ENCODE peak calls at places on chromosomes 6 and 20, in nine cellular contexts. S is GM12865, G is mucosa of descending colon, A is upper lobe of left lung, Z is coronary artery, O is suprapubic skin, F is neural progenitor cell, Y is A549, J is brain microvascular endothelial cell. M is an unnamed sample.

GRCh38 chr20:34916774-34917354 is 38.7 kb downstream of the GSS start:
- DNase-seq in S (no peak), G (no peak), A (no peak), Z (no peak), O (no peak), F (no peak), Y (no peak), J (no peak), M (no peak)

GRCh38 chr6:7532821-7533220 is 8.7 kb upstream of the DSP start:
- DNase-seq in S (no peak), G (no peak), A (no peak), Z (no peak), O (no peak), F (peak), Y (no peak), J (no peak), M (no peak)

GRCh38 chr20:12152996-12153395 is 235.3 kb downstream of the BTBD3 start:
- DNase-seq in S (no peak), G (no peak), A (no peak), Z (no peak), O (no peak), F (no peak), Y (no peak), J (no peak), M (no peak)

GRCh38 chr6:346389-347030 is 45.0 kb upstream of the IRF4 start:
- DNase-seq in S (no peak), G (no peak), A (no peak), Z (no peak), O (no peak), F (no peak), Y (no peak), J (peak), M (peak)

GRCh38 chr6:99790679-99791078 is 184.0 kb downstream of the PRDM13 start:
- DNase-seq in S (no peak), G (no peak), A (no peak), Z (no peak), O (no peak), F (no peak), Y (no peak), J (no peak), M (no peak)

GRCh38 chr6:135521431-135521830 is 23.9 kb upstream of the AHI1 start:
- DNase-seq in S (no peak), G (no peak), A (no peak), Z (no peak), O (no peak), F (no peak), Y (no peak), J (peak), M (no peak)

GRCh38 chr6:140879861-140880260 is 1252.9 kb upstream of the GJE1 start:
- DNase-seq in S (no peak), G (no peak), A (no peak), Z (no peak), O (no peak), F (no peak), Y (peak), J (no peak), M (no peak)

GRCh38 chr6:113120577-113121285 is 736.4 kb upstream of the MARCKS start:
- DNase-seq in S (peak), G (no peak), A (no peak), Z (no peak), O (no peak), F (peak), Y (peak), J (peak), M (peak)

GRCh38 chr20:39800548-39800947 is 838.4 kb downstream of the DHX35 start:
- DNase-seq in S (peak), G (no peak), A (no peak), Z (no peak), O (no peak), F (no peak), Y (peak), J (peak), M (peak)

GRCh38 chr6:3334579-3334978 is 75.8 kb downstream of the PSMG4 start:
- DNase-seq in S (no peak), G (no peak), A (no peak), Z (no peak), O (no peak), F (no peak), Y (no peak), J (no peak), M (no peak)

DNA sequence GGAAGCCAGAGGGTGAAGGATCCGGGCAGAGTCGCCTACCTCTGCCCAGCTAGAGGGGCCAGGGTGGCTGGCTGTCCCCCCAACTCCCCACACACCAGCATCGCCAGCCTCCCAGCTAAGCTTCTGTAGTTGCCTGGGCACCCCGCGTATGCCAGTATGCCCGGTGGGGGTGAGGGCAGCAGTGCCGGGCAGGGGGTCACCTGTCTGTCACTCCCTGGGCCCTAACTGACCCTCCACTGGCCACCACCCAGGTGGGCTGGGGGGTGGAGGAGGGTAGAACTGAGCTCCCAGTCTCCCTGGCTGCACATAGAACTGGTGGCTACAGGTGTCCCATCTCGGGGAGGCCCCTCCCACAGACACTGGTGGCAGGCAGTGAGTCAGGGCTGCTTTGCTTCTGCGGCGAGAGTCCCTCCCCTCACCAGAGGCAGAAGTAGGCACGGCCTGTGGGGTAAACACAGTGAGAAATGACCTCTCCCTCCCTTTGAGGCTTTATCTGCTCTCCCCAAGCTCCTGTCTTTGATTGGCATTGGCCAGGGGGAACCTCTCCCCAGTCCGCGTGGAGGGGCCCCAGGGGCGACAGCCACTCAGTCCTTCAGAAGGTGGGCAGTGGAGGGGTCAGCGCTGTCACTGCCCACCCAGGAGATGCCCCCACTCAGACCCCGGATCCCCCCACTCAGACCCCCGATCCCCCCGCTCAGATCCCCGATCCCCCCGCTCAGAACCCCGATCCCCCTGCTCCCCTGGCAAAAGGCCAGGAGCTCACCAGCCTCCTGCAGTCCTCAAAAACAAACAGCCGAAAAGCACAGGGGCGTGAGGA is 2.5 kb downstream of the NTSR1 start:
- DNase-seq in S (no peak), G (peak), A (no peak), Z (no peak), O (no peak), F (no peak), Y (no peak), J (no peak), M (no peak)
- H3K4me3 ChIP-seq in S (no peak), G (no peak), A (no peak), Z (no peak), O (no peak), F (no peak), Y (no peak), J (no peak), M (peak)

DNA sequence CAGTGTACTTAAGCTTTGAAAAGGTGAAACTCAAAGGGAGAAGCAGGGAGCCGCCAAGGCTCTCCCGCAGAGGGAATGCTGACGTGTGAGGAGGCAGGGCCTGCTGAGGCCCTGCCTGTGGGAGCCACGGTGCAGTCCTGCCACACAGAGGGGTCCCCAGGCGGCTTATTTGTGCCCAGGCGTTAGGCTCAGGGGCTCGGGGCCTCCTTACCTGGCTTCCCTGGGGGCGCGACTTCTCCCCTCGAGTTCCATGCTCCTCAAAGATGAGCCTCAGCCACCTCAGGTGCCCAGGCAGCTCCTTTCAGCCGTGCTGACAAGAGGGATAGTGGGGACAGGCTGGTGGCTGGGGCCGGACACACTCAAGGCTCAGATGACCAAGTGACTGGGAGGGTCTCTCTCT is 2.2 kb upstream of the KIF25 start:
- DNase-seq in S (no peak), G (no peak), A (no peak), Z (no peak), O (no peak), F (no peak), Y (no peak), J (no peak), M (no peak)
- TF ChIP-seq CTCF in S (no peak), G (no peak), A (no peak), Z (no peak), O (no peak), F (no peak), Y (no peak), J (no peak), M (no peak)

GRCh38 chr20:36833275-36834020 is 42.5 kb upstream of the TLDC2 start:
- DNase-seq in S (no peak), G (peak), A (no peak), Z (no peak), O (no peak), F (no peak), Y (no peak), J (no peak), M (no peak)

GRCh38 chr20:36832791-36833190 is 43.1 kb upstream of the TLDC2 start:
- DNase-seq in S (no peak), G (no peak), A (no peak), Z (no peak), O (no peak), F (no peak), Y (no peak), J (no peak), M (no peak)

GRCh38 chr20:36836591-36837329 is 39.2 kb upstream of the TLDC2 start:
- DNase-seq in S (peak), G (peak), A (peak), Z (no peak), O (no peak), F (peak), Y (peak), J (peak), M (no peak)

GRCh38 chr20:36835453-36836198 is 40.3 kb upstream of the TLDC2 start:
- DNase-seq in S (peak), G (peak), A (peak), Z (peak), O (peak), F (peak), Y (peak), J (peak), M (peak)

DNA sequence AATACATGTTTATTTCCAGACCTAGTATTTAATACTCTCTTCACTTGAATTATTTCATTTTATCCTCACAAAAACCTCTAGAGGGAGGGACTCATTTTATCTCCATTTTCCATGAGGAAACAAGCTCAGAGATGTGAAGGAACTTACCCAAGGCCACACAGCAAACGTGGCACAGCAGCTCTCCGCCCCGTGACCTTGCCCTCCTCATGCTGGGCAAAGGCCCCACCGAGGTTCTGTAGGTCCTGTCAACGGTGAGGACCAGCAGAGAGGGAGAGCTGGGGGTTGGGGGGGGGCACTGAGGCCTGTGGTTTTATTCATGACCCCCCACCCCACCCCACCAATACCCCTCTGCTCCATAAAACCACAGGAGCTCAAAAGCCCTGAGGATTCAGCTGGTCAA is 40.9 kb upstream of the TLDC2 start:
- DNase-seq in S (no peak), G (peak), A (no peak), Z (no peak), O (no peak), F (no peak), Y (no peak), J (no peak), M (no peak)
- H3K4me3 ChIP-seq in S (peak), G (no peak), A (no peak), Z (peak), O (peak), F (no peak), Y (peak), J (no peak), M (peak)

DNA sequence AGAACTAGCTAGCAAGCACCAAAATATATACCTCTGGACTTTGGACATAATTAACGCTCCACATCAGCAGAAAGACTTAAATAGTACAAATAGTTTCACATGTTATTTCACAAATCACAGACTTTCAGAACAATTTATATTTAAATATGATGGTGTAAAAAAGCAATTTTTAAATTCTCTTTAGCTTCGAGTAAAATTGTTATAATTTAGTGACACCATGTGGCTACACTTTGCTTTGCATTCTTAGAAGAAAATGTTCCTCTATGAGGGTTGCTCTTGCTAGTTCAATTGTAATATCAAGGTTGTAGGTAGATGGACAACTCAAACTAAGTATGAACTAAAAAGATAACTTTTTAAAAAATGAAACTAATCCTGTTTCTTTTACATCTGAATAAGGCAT is 69.0 kb downstream of the BTBD9 start:
- DNase-seq in S (peak), G (no peak), A (no peak), Z (no peak), O (no peak), F (no peak), Y (peak), J (no peak), M (no peak)
- TF ChIP-seq CTCF in S (peak), G (no peak), A (peak), Z (no peak), O (no peak), F (peak), Y (peak), J (peak), M (peak)

GRCh38 chr6:159042824-159043181 is 2.0 kb downstream of the TAGAP start:
- DNase-seq in S (no peak), G (no peak), A (no peak), Z (no peak), O (no peak), F (no peak), Y (no peak), J (no peak), M (no peak)
- H3K4me3 ChIP-seq in S (peak), G (no peak), A (no peak), Z (peak), O (peak), F (no peak), Y (no peak), J (no peak), M (no peak)

DNA sequence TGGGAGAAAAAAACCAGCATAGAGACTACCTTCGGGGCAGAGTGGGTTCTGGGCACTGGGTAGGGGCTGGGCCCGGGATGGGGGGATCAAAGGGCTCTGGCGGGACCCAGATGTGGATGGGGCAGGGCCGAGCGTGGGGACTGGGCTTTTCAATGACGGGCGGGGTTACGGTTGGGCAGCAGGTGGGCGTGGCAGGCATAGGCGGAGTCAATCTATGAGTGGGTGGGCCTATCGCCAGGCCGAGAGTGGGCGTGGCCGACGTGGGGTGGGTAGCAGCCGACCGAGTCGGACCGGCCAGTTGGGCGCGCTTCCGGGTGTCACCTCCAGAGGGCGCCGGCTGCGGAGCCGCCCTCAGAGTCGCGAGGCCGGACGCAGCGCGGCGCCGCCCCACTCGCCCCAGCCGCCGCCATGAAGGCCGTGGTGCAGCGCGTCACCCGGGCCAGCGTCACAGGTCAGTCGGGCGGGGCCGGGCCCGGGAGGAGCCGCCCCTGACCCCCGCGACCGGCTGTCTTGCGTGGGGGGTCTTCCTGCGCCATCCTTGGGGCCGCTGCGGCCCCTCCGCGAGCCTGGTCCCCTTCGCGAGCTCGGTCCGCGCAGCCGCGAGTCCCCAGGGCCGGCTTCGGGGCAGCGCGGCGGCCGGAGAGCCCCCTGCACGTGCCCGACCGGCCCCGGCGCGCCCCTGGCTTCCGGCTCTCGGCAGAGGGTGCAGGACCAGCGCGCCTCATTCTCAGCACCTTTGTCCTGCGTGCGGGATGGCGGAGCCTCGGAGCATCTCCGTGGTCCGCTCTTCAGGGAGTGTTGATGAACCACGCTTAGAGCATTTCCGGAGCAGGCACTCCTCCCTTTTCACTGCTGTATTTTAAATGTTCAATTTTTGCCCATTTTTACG is at the start of gene DTD1:
- DNase-seq in S (peak), G (peak), A (peak), Z (peak), O (peak), F (peak), Y (peak), J (peak), M (peak)
- TF ChIP-seq CTCF in S (peak), G (peak), A (peak), Z (peak), O (no peak), F (peak), Y (peak), J (peak), M (peak)

DNA sequence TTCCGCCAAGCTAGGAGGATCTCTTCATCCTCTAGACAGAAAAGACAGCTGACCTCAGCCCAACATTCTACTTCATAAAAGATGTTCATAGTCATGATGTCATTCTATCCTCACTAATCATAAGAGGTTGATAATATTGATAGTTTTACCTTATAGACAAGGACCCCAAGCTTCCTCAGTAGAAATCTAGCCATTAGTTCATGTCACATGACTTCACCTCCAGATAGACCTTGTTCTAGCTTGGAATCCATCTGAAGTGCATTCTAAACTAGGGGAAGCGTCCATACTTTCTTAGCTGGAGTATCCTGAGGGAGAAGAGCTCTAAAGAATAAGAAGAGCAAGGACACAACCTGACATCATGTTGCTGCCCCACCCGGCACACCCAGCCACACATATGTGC is 292.6 kb upstream of the STXBP5 start:
- DNase-seq in S (no peak), G (no peak), A (no peak), Z (no peak), O (no peak), F (no peak), Y (no peak), J (no peak), M (no peak)
- H3K4me3 ChIP-seq in S (no peak), G (no peak), A (no peak), Z (no peak), O (no peak), F (no peak), Y (no peak), J (no peak), M (no peak)

DNA sequence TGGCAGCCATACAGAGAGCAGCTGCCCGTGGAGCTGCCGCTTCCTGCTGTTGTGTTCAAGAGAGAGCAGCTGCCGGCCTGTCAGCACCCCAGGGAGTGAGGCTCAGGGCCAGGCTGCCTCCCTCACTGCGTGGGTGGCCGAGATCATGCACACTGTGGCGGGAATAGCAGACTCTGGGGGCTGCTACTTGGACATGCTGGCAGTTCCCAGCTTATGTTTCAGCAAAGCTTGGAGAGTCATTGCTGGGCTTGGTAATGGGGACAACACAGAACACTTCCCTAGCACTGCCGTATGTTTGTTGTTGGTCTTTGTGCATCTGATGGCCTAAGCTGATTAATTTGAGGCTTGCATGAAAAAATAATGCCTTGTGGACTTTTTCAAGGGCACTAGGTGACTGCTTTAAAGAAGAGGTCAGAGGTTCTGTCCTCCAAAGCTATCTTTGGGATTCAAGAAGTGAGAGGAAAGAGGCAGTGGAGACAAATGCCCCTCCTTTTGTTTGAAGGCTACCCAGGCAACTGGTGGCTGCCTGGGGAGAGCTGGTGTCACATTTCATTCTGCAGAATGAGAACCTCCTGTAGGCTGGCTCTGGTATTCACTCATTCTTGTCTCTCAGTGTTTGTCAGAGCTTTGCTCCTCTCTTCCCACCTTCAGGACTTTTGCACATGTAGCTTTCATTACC is 18.8 kb downstream of the MRAP2 start:
- DNase-seq in S (no peak), G (no peak), A (no peak), Z (peak), O (no peak), F (peak), Y (no peak), J (peak), M (peak)
- TF ChIP-seq CTCF in S (no peak), G (no peak), A (no peak), Z (no peak), O (no peak), F (peak), Y (no peak), J (peak), M (no peak)

M was measured in HFF-Myc.